ENCODE peak calls at places on chromosomes 2 and 18, in ten cellular contexts. N is HL-60, H is right cardiac atrium, J is Peyer's patch, K is NT2/D1, Q is right lobe of liver, V is brain microvascular endothelial cell, P is tibial artery, Y is transverse colon, F is HCT116. L is an unnamed sample. For H3K27me3, the result is how much of the 10 kb centered on the place peaks cover.

GRCh38 chr2:88729061-88729745 is 37.7 kb downstream of the RPIA start:
- DNase-seq in N (peak), H (no peak), J (no peak), K (no peak), Q (no peak), V (peak), P (no peak), Y (no peak), F (no peak), L (no peak)

GRCh38 chr2:128441341-128442052 is 122.8 kb upstream of the HS6ST1 start:
- DNase-seq in N (no peak), H (no peak), J (peak), K (no peak), Q (no peak), V (no peak), P (peak), Y (no peak), F (no peak), L (no peak)

GRCh38 chr2:86020984-86021383 is 84.7 kb downstream of the POLR1A start:
- DNase-seq in N (no peak), H (peak), J (no peak), K (no peak), Q (peak), V (no peak), P (peak), Y (no peak), F (no peak), L (peak)

GRCh38 chr2:89831686-89832498 is 1140.4 kb downstream of the RPIA start:
- DNase-seq in N (no peak), H (no peak), J (no peak), K (no peak), Q (no peak), V (no peak), P (no peak), Y (no peak), F (no peak), L (no peak)

GRCh38 chr2:16012626-16013501 is 72.5 kb downstream of the MYCN start:
- DNase-seq in N (no peak), H (no peak), J (peak), K (no peak), Q (no peak), V (no peak), P (no peak), Y (peak), F (no peak), L (no peak)

GRCh38 chr2:200208041-200208440 is 98.5 kb upstream of the SPATS2L start:
- DNase-seq in N (no peak), H (no peak), J (no peak), K (no peak), Q (no peak), V (no peak), P (no peak), Y (no peak), F (no peak), L (no peak)

GRCh38 chr2:26246818-26247217 is 2.1 kb downstream of the HADHB start:
- DNase-seq in N (peak), H (peak), J (no peak), K (no peak), Q (no peak), V (no peak), P (no peak), Y (no peak), F (no peak), L (no peak)

GRCh38 chr2:226977775-226978190 is 141.9 kb downstream of the RHBDD1 start:
- DNase-seq in N (no peak), H (no peak), J (no peak), K (no peak), Q (no peak), V (peak), P (no peak), Y (no peak), F (no peak), L (no peak)

GRCh38 chr18:58507881-58508280 is 121.0 kb downstream of the ALPK2 start:
- DNase-seq in N (no peak), H (no peak), J (no peak), K (no peak), Q (no peak), V (no peak), P (no peak), Y (no peak), F (no peak), L (no peak)

GRCh38 chr2:69774984-69775982 is 33.3 kb downstream of the ANXA4 start:
- DNase-seq in N (no peak), H (no peak), J (no peak), K (no peak), Q (no peak), V (peak), P (no peak), Y (no peak), F (no peak), L (no peak)

GRCh38 chr2:64918220-64918886 is 70.8 kb upstream of the SLC1A4 start:
- DNase-seq in N (no peak), H (no peak), J (no peak), K (no peak), Q (no peak), V (no peak), P (no peak), Y (no peak), F (no peak), L (no peak)

GRCh38 chr2:1731963-1732768 is 12.1 kb downstream of the PXDN start:
- DNase-seq in N (no peak), H (peak), J (peak), K (no peak), Q (peak), V (no peak), P (peak), Y (peak), F (no peak), L (no peak)

GRCh38 chr2:149002891-149003740 is 35.4 kb upstream of the LYPD6B start:
- DNase-seq in N (no peak), H (no peak), J (no peak), K (no peak), Q (no peak), V (no peak), P (no peak), Y (no peak), F (no peak), L (no peak)

GRCh38 chr2:134127496-134127895 is 126.4 kb upstream of the MGAT5 start:
- DNase-seq in N (no peak), H (no peak), J (peak), K (no peak), Q (no peak), V (no peak), P (no peak), Y (no peak), F (no peak), L (no peak)

GRCh38 chr2:202261531-202261930 is 4.0 kb upstream of the NOP58 start:
- DNase-seq in N (no peak), H (no peak), J (no peak), K (no peak), Q (no peak), V (no peak), P (no peak), Y (no peak), F (no peak), L (no peak)

GRCh38 chr2:152415811-152416210 is 80.8 kb downstream of the FMNL2 start:
- DNase-seq in N (no peak), H (no peak), J (no peak), K (no peak), Q (no peak), V (no peak), P (no peak), Y (no peak), F (no peak), L (no peak)

GRCh38 chr2:68663371-68664156 is 20.2 kb downstream of the PROKR1 start:
- DNase-seq in N (no peak), H (no peak), J (no peak), K (no peak), Q (no peak), V (no peak), P (no peak), Y (no peak), F (no peak), L (no peak)

GRCh38 chr2:69139778-69140177 is 126.8 kb downstream of the ANTXR1 start:
- DNase-seq in N (no peak), H (no peak), J (no peak), K (no peak), Q (no peak), V (no peak), P (no peak), Y (no peak), F (no peak), L (no peak)

GRCh38 chr2:227219312-227220105 is 55.1 kb downstream of the COL4A3 start:
- DNase-seq in N (no peak), H (no peak), J (no peak), K (no peak), Q (no peak), V (no peak), P (no peak), Y (no peak), F (no peak), L (no peak)

GRCh38 chr18:72161686-72162085 is 382.5 kb downstream of the CBLN2 start:
- DNase-seq in N (no peak), H (no peak), J (no peak), K (no peak), Q (no peak), V (no peak), P (no peak), Y (no peak), F (no peak), L (no peak)

GRCh38 chr2:8985561-8986326 is 17.7 kb downstream of the MBOAT2 start:
- DNase-seq in N (no peak), H (no peak), J (no peak), K (no peak), Q (no peak), V (no peak), P (no peak), Y (no peak), F (no peak), L (no peak)

GRCh38 chr2:232624554-232624842 is 8.9 kb upstream of the EFHD1 start:
- DNase-seq in N (no peak), H (no peak), J (no peak), K (no peak), Q (no peak), V (no peak), P (no peak), Y (no peak), F (no peak), L (no peak)

GRCh38 chr2:38446418-38446817 is 69.3 kb upstream of the ATL2 start:
- DNase-seq in N (no peak), H (no peak), J (no peak), K (no peak), Q (no peak), V (no peak), P (no peak), Y (no peak), F (no peak), L (no peak)

GRCh38 chr2:70905443-70905842 is 30.3 kb upstream of the ATP6V1B1 start:
- DNase-seq in N (no peak), H (no peak), J (peak), K (no peak), Q (no peak), V (no peak), P (no peak), Y (no peak), F (no peak), L (no peak)
- H3K27me3 ChIP-seq in N (half or more), H (under half), J (under half), K (under half), Q (under half), V (under half), P (half or more), Y (half or more), F (under half), L (half or more)

GRCh38 chr2:118855451-118856279 is 8.2 kb upstream of the EN1 start:
- DNase-seq in N (peak), H (peak), J (peak), K (peak), Q (peak), V (peak), P (peak), Y (peak), F (peak), L (peak)
- H3K27me3 ChIP-seq in N (half or more), H (under half), J (half or more), K (half or more), Q (under half), V (half or more), P (half or more), Y (half or more), F (under half), L (under half)

DNA sequence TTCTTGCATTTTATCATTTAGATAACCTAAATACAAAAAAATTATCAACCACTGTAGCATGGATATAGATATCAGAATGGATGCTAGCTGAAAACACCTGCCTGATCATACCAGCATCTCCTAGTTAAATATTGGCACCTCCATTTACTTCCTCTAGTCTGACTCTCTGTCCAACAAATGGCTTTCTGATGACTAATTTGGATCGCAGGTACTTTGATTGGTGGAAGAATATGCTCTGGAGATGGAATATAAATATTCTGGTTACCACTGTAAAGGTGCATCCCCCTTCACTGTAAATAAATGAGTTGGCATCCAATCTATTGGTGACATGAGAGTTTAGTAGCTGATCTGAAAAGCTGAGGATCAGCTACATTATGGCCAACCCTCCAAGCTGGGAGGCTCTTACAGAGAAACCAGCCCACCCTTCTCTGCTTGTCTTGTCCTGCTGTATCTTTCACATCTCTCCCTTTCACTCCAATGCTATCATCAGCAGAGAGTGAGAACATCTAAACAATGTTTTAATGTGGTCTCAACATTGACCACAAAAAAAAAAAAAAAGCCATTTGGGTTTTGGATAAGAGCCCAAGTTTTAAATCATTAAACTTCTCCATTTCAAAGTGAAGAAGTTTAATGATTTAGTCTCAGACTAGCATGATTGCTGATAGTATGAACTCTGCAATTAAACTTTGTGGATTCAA is 90.5 kb downstream of the PMAIP1 start:
- DNase-seq in N (no peak), H (no peak), J (no peak), K (no peak), Q (no peak), V (no peak), P (no peak), Y (no peak), F (no peak), L (no peak)
- H3K27me3 ChIP-seq in N (under half), H (under half), J (under half), K (under half), Q (under half), V (under half), P (under half), Y (under half), F (under half), L (under half)

GRCh38 chr2:96323849-96324248 is 1.3 kb upstream of the ITPRIPL1 start:
- DNase-seq in N (no peak), H (no peak), J (no peak), K (no peak), Q (no peak), V (no peak), P (no peak), Y (no peak), F (no peak), L (no peak)
- H3K27me3 ChIP-seq in N (under half), H (under half), J (under half), K (half or more), Q (under half), V (under half), P (half or more), Y (half or more), F (under half), L (under half)

DNA sequence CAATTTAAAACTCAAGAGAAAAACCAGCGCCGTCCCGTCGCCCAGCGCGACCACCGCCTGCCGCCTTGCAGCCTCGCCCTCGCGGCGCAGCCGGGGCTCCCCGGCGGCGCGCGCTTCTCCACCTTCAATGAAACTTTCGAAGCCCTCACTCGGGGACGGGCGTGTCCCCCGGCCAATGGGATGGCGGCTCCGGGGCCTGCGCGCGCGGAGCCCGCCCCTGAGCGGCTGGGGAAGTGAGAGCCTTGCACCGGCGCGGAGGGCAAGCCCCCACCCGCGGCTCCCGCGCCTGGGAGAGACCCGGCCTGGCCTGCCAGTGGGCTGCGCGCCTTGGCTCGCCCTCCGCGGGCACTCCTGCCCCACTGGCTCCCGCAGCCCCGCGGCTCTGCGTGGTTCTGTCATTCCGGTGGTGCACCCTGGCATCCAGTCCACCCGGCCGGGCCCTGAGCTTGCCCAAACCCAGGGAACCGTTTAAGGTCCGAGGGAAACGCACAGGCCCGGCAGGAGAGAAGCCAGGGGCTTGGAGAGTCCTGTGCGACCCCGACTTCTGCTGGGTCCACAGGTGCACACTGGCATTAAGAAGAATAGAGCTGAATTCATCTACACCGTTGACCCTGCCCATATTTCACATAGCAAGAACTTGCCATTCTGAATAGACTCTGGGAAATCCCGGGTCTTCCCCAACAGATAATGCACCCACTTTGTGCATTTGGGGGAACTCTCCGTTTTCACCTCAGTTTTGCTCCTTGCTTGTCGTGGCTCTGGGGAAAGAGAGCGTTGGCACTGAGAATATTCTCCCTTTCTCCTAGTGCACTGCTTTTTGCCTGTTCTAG is at the start of gene PIEZO2:
- DNase-seq in N (no peak), H (peak), J (no peak), K (peak), Q (peak), V (peak), P (peak), Y (peak), F (no peak), L (peak)
- H3K27me3 ChIP-seq in N (under half), H (under half), J (under half), K (under half), Q (under half), V (under half), P (under half), Y (under half), F (under half), L (under half)

GRCh38 chr2:219485201-219485580 is 13.5 kb upstream of the GMPPA start:
- DNase-seq in N (no peak), H (no peak), J (no peak), K (no peak), Q (no peak), V (no peak), P (no peak), Y (no peak), F (no peak), L (no peak)

GRCh38 chr2:219488844-219489194 is 9.9 kb upstream of the GMPPA start:
- DNase-seq in N (no peak), H (no peak), J (no peak), K (no peak), Q (no peak), V (no peak), P (no peak), Y (no peak), F (no peak), L (no peak)

GRCh38 chr2:219488149-219488843 is 10.4 kb upstream of the GMPPA start:
- DNase-seq in N (no peak), H (no peak), J (no peak), K (no peak), Q (no peak), V (no peak), P (no peak), Y (no peak), F (no peak), L (no peak)

GRCh38 chr2:219484343-219485200 is 14.1 kb upstream of the GMPPA start:
- DNase-seq in N (no peak), H (no peak), J (no peak), K (no peak), Q (no peak), V (no peak), P (no peak), Y (no peak), F (no peak), L (no peak)

DNA sequence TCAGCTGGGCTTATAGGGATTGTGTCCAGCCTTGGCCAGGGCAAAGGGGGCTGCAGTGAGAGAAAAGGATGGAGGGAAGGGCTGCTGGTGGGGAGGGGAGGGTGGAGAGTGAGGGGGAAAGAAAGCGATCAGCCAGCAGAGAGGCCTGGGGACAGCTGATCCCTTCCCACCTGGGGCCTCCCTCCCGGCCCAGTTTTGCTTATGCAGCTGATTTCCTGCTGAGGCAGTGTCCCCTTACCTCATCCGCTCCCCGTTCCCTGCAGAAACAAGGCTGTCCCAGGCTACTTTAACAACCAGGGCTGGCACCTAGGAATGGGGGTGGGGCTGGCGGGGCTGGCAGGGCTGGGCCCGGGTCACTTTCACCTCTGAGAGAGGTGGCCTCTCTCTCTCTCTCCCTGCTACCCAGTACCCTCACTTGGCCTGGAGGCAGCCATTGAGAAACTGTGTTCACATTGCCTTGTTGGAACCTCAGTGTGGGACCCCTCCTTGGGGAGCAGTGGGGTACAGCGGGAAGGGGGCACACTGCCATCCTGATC is 12.2 kb upstream of the GMPPA start:
- DNase-seq in N (no peak), H (no peak), J (no peak), K (no peak), Q (no peak), V (no peak), P (no peak), Y (no peak), F (no peak), L (no peak)
- H3K27me3 ChIP-seq in N (half or more), H (under half), J (under half), K (half or more), Q (under half), V (under half), P (under half), Y (half or more), F (under half), L (half or more)

GRCh38 chr2:222291485-222291841 is 7.3 kb downstream of the PAX3 start:
- DNase-seq in N (no peak), H (no peak), J (no peak), K (no peak), Q (no peak), V (no peak), P (no peak), Y (no peak), F (no peak), L (no peak)

GRCh38 chr2:222289280-222290250 is 9.2 kb downstream of the PAX3 start:
- DNase-seq in N (no peak), H (no peak), J (no peak), K (no peak), Q (no peak), V (no peak), P (no peak), Y (no peak), F (no peak), L (no peak)

GRCh38 chr2:222290691-222291484 is 7.9 kb downstream of the PAX3 start:
- DNase-seq in N (no peak), H (no peak), J (no peak), K (peak), Q (peak), V (no peak), P (no peak), Y (no peak), F (no peak), L (no peak)

GRCh38 chr2:222288590-222289279 is 10.1 kb downstream of the PAX3 start:
- DNase-seq in N (no peak), H (no peak), J (no peak), K (no peak), Q (no peak), V (no peak), P (no peak), Y (no peak), F (no peak), L (no peak)

GRCh38 chr2:222290371-222290690 is 8.5 kb downstream of the PAX3 start:
- DNase-seq in N (no peak), H (no peak), J (no peak), K (no peak), Q (no peak), V (no peak), P (no peak), Y (no peak), F (no peak), L (no peak)
- H3K27me3 ChIP-seq in N (half or more), H (under half), J (half or more), K (half or more), Q (under half), V (half or more), P (half or more), Y (half or more), F (half or more), L (half or more)

L was measured in tibial nerve.